ENCODE peak calls at places on chromosomes 16 and 17, in six cellular contexts. M is kidney glomerular epithelial cell; O is GM12878; I is COR-L47; T is mesothelial cell of epicardium; R is activated CD4-positive, alpha-beta T cell treated with anti-CD3 and anti-CD28 coated beads for 48 hours. G is an unnamed sample.

GRCh38 chr16:80804061-80804450 is 342 bp downstream of the CDYL2 start:
- DNase-seq in I (peak), R (peak), T (peak), M (peak), O (no peak), G (no peak)

GRCh38 chr16:51509336-51509735 is 358.3 kb upstream of the SALL1 start:
- DNase-seq in M (no peak), R (no peak), I (no peak), O (no peak), T (no peak), G (no peak)

GRCh38 chr16:6573577-6573976 is 759.1 kb upstream of the RBFOX1 start:
- DNase-seq in O (no peak), I (no peak), R (no peak), T (no peak), M (no peak), G (no peak)

GRCh38 chr17:19728114-19728495 is 11.7 kb upstream of the SLC47A2 start:
- DNase-seq in M (no peak), O (no peak), R (no peak), T (no peak), I (peak), G (peak)

GRCh38 chr17:38879878-38880727 is 10.2 kb downstream of the LASP1 start:
- DNase-seq in T (peak), I (no peak), O (no peak), R (no peak), M (peak), G (peak)

GRCh38 chr16:9422769-9423513 is 331.5 kb downstream of the HAPSTR1 start:
- DNase-seq in T (no peak), O (no peak), I (no peak), M (no peak), R (no peak), G (no peak)

GRCh38 chr17:78278139-78278741 is 46.8 kb downstream of the TMEM235 start:
- DNase-seq in T (no peak), R (no peak), I (no peak), M (no peak), O (no peak), G (peak)

GRCh38 chr16:27424772-27425498 is 23.0 kb downstream of the IL21R start:
- DNase-seq in T (no peak), M (no peak), O (no peak), I (no peak), R (peak), G (peak)

GRCh38 chr16:69417537-69418199 is 6.8 kb upstream of the CYB5B start:
- DNase-seq in R (no peak), T (no peak), I (no peak), O (no peak), M (peak), G (no peak)

GRCh38 chr17:12613566-12613965 is 52.1 kb upstream of the MYOCD start:
- DNase-seq in T (no peak), O (no peak), I (no peak), M (peak), R (no peak), G (no peak)

GRCh38 chr17:73184133-73184993 is 8.5 kb upstream of the COG1 start:
- DNase-seq in I (no peak), O (no peak), R (no peak), T (no peak), M (no peak), G (no peak)

GRCh38 chr17:45914036-45914717 is 19.8 kb downstream of the MAPT start:
- DNase-seq in O (no peak), I (no peak), M (no peak), T (no peak), R (no peak), G (no peak)

GRCh38 chr17:38415250-38416194 is 12.7 kb upstream of the ARHGAP23 start:
- DNase-seq in R (peak), M (no peak), O (peak), I (peak), T (no peak), G (peak)

GRCh38 chr16:89031715-89032659 is 55.0 kb upstream of the CBFA2T3 start:
- DNase-seq in I (no peak), O (peak), T (no peak), M (no peak), R (peak), G (no peak)

G was measured in NCI-H2171 treated with DMSO at 0.1 percent for 48 hours.